ENCODE peak calls at places on chromosomes 13 and 19, in four cellular contexts. L, B, S and E are unnamed samples.

GRCh38 chr13:97140611-97141010 is 81.5 kb upstream of the MBNL2 start:
- DNase-seq in L (no peak), B (no peak), S (peak; percentile 48), E (no peak)

GRCh38 chr13:20911037-20911436 is 8.5 kb upstream of the XPO4 start:
- DNase-seq in L (no peak), B (no peak), S (no peak), E (peak; percentile 61)

GRCh38 chr19:33627526-33627925 is 5.8 kb downstream of the CHST8 start:
- DNase-seq in L (no peak), B (no peak), S (no peak), E (no peak)

GRCh38 chr19:32863301-32863700 is 6.3 kb downstream of the SLC7A9 start:
- DNase-seq in L (no peak), B (no peak), S (no peak), E (no peak)

GRCh38 chr19:38736036-38736412 is 8.2 kb downstream of the CAPN12 start:
- DNase-seq in L (no peak), B (no peak), S (no peak), E (peak; percentile 63)

GRCh38 chr13:93409816-93410215 is 183.2 kb downstream of the GPC6 start:
- DNase-seq in L (no peak), B (no peak), S (no peak), E (no peak)

GRCh38 chr19:48813123-48813911 is 2.5 kb upstream of the BCAT2 start:
- DNase-seq in L (no peak), B (no peak), S (no peak), E (no peak)

GRCh38 chr13:57820924-57821323 is 189.4 kb downstream of the PCDH17 start:
- DNase-seq in L (no peak), B (no peak), S (no peak), E (no peak)

GRCh38 chr13:34698953-34699352 is 243.1 kb upstream of the NBEA start:
- DNase-seq in L (no peak), B (no peak), S (no peak), E (no peak)

GRCh38 chr19:1206733-1207301 is 1.2 kb downstream of the STK11 start:
- DNase-seq in L (no peak), B (no peak), S (no peak), E (no peak)

GRCh38 chr19:362154-362553 is 17.6 kb upstream of the MIER2 start:
- DNase-seq in L (no peak), B (no peak), S (no peak), E (no peak)

DNA sequence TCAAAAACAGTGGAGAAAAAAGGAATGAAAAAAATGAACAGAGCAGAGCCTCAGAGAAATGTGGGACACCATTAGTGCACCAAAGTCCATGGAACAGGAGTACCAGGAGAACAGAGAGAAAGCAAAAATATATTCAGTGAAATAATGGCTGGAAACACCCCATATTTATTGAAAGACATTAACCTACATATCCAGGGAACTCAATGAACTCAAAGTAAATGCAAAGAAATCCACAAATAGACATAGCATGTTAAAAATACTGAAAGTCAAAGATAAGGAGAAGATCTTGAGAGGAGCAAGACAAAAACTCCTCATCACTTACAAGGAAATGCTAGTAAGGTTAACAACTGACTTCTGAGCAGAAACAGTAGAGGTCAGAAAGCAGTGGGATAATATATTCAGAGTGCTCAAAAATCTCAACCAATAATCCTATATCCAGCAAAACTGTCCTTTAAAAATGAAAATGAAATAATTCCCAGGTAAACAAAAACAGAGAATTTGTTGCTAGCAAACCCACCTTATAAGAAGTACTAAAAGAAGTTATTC is 35.6 kb downstream of the METTL21C start:
- DNase-seq in L (no peak), B (no peak), S (no peak), E (no peak)
- H3K27ac ChIP-seq in L (no peak overlapping the region), B (no peak overlapping the region), S (no peak overlapping the region), E (no peak overlapping the region)

GRCh38 chr19:11295665-11296245 is at the start of gene TSPAN16:
- DNase-seq in L (no peak), B (peak; percentile 17), S (no peak), E (no peak)
- H3K27ac ChIP-seq in L (peak within 1 kb of the TSS; percentile 18), B (peak within 1 kb of the TSS; percentile 63), S (no peak within 1 kb of the TSS), E (no peak within 1 kb of the TSS)

GRCh38 chr19:9296336-9296735 is 13.3 kb downstream of the ZNF699 start:
- DNase-seq in L (no peak), B (no peak), S (no peak), E (no peak)
- H3K27ac ChIP-seq in L (no peak overlapping the region), B (no peak overlapping the region), S (no peak overlapping the region), E (no peak overlapping the region)

DNA sequence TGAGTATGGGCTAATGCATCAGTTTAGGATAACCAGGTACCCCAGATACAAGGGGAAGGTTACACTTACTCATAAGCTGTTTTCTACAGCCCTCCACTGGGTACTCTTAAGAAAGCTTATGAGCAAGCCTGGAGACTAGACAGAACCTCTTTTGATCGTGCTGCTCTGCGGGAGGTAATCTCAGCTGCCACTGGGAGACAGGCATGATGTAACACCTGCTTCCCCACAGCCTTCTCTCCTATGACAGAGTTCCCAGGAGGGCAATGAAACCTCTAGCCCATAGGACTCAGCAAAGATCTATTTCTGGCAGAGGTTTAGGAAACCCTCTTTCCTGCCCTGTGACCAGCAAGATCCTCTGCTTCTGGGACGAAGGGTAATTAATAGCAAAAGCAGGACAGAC is 65.6 kb downstream of the WASF3 start:
- DNase-seq in L (no peak), B (no peak), S (no peak), E (no peak)
- H3K27ac ChIP-seq in L (no peak overlapping the region), B (no peak overlapping the region), S (no peak overlapping the region), E (no peak overlapping the region)

DNA sequence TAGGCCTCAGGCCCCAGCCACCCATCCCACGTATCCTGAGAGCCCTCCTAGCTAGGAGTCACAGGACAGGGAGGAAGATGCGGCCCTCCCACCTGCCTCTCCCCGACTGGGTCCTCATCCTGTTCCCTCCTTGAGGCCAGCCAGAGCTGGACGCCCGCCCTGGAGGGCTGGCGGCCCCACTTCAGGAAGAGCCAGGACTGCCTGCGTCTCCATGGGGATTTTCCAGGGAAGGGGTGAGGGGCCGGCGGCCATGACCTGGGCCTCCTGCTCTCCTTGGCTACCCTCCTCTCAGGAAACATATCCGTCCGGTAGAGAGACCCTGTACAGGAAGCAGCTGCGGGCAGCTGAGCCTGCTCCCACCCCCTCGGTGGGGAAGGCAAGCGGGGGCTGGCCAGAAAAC is 11.3 kb upstream of the PRKD2 start:
- DNase-seq in L (no peak), B (no peak), S (no peak), E (no peak)
- H3K27ac ChIP-seq in L (peak overlapping the region; percentile 8), B (no peak overlapping the region), S (no peak overlapping the region), E (no peak overlapping the region)

GRCh38 chr13:44238011-44238421 is 135.6 kb upstream of the SERP2 start:
- DNase-seq in L (no peak), B (no peak), S (peak; percentile 79), E (no peak)

GRCh38 chr13:44236370-44236769 is 137.3 kb upstream of the SERP2 start:
- DNase-seq in L (no peak), B (no peak), S (peak; percentile 58), E (no peak)

GRCh38 chr13:44240611-44241010 is 133.0 kb upstream of the SERP2 start:
- DNase-seq in L (no peak), B (no peak), S (no peak), E (no peak)

GRCh38 chr13:44234566-44234965 is 139.1 kb upstream of the SERP2 start:
- DNase-seq in L (no peak), B (no peak), S (peak; percentile 37), E (no peak)

DNA sequence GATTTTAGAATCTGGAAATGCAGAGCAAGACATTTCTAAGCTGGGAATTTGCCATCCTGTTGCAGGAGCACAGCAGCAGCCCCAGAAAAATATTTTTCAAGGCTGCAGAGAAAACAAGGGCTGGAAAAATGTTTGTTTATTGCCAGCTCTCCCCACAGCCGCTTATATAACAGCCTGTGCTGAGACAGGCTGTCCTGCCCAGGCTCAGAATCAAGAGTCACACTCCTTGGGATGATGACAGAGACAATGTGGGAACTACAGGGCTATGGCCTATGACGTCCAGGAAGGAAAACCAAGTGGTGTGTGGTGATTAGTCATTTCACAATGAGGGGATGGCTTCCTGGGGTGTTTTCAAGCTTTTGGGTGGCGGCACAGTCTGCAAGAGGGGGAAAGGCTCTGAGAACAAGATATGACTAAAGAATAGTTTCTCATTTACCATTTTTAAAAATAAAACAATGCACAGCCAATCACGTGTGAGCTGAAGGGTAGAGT is 136.3 kb upstream of the SERP2 start:
- DNase-seq in L (no peak), B (peak; percentile 62), S (peak; percentile 98), E (peak; percentile 25)
- H3K27ac ChIP-seq in L (peak overlapping the region; percentile 73), B (peak overlapping the region; percentile 97), S (peak overlapping the region; percentile 0), E (peak overlapping the region; percentile 58)

GRCh38 chr19:2623743-2624142 is 78.8 kb downstream of the GNG7 start:
- DNase-seq in L (no peak), B (no peak), S (no peak), E (no peak)
- H3K27ac ChIP-seq in L (peak overlapping the region; percentile 68), B (no peak overlapping the region), S (no peak overlapping the region), E (no peak overlapping the region)

DNA sequence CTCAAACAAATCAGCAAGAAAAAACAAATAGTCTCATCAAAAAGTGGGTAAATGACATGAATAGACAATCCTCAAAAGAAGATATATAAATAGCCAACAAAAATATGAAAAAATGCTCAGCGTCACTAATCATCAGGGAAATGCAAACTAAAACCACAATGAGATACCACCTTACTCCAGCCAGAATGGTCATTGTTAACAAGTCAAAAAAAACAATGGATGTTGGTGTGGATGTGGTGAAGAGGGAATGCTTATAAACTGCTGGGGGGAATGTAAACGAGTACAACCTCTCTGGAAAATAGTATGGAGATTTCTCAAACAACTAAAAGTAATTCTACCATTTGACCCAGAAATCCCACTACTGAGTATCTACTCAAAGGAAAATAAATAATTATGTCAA is 239.2 kb upstream of the RFC3 start:
- DNase-seq in L (no peak), B (no peak), S (no peak), E (no peak)
- H3K27ac ChIP-seq in L (no peak overlapping the region), B (no peak overlapping the region), S (no peak overlapping the region), E (no peak overlapping the region)

GRCh38 chr19:45962021-45962420 is 11.6 kb downstream of the NOVA2 start:
- DNase-seq in L (no peak), B (no peak), S (no peak), E (no peak)
- H3K27ac ChIP-seq in L (no peak overlapping the region), B (no peak overlapping the region), S (no peak overlapping the region), E (no peak overlapping the region)